ENCODE peak calls at places on chromosomes 6 and 20, in nine cellular contexts. One of them, this sample, is unnamed.

GRCh38 chr6:22598386-22598785 is 29.0 kb downstream of the HDGFL1 start:
- DNase-seq in prostate gland: no peak
- DNase-seq in adrenal gland: no peak
- DNase-seq in H1: no peak
- DNase-seq in spleen: no peak
- DNase-seq in tibial nerve: no peak
- DNase-seq in heart left ventricle: peak
- DNase-seq in ovary: no peak
- DNase-seq in breast epithelium: no peak
- DNase-seq in this sample: no peak

GRCh38 chr6:170174771-170175643 is 115.9 kb downstream of the DLL1 start:
- DNase-seq in prostate gland: peak
- DNase-seq in spleen: peak
- DNase-seq in H1: peak
- DNase-seq in tibial nerve: no peak
- DNase-seq in breast epithelium: peak
- DNase-seq in heart left ventricle: no peak
- DNase-seq in adrenal gland: peak
- DNase-seq in ovary: peak
- DNase-seq in this sample: peak

GRCh38 chr20:64109831-64110391 is 2.5 kb upstream of the NPBWR2 start:
- DNase-seq in H1: peak
- DNase-seq in tibial nerve: no peak
- DNase-seq in adrenal gland: no peak
- DNase-seq in heart left ventricle: peak
- DNase-seq in breast epithelium: peak
- DNase-seq in prostate gland: no peak
- DNase-seq in spleen: no peak
- DNase-seq in ovary: no peak
- DNase-seq in this sample: no peak

GRCh38 chr20:53737404-53738038 is 143.9 kb upstream of the ZNF217 start:
- DNase-seq in tibial nerve: no peak
- DNase-seq in adrenal gland: no peak
- DNase-seq in ovary: no peak
- DNase-seq in prostate gland: no peak
- DNase-seq in breast epithelium: no peak
- DNase-seq in heart left ventricle: no peak
- DNase-seq in spleen: no peak
- DNase-seq in H1: no peak
- DNase-seq in this sample: no peak

GRCh38 chr6:103707596-103708325 is 1152.0 kb downstream of the HACE1 start:
- DNase-seq in H1: no peak
- DNase-seq in ovary: no peak
- DNase-seq in tibial nerve: no peak
- DNase-seq in breast epithelium: no peak
- DNase-seq in heart left ventricle: no peak
- DNase-seq in spleen: no peak
- DNase-seq in adrenal gland: no peak
- DNase-seq in prostate gland: no peak
- DNase-seq in this sample: no peak

GRCh38 chr6:129105035-129105434 is 222.1 kb downstream of the LAMA2 start:
- DNase-seq in spleen: no peak
- DNase-seq in H1: no peak
- DNase-seq in tibial nerve: no peak
- DNase-seq in ovary: no peak
- DNase-seq in breast epithelium: no peak
- DNase-seq in prostate gland: no peak
- DNase-seq in adrenal gland: no peak
- DNase-seq in heart left ventricle: no peak
- DNase-seq in this sample: no peak

GRCh38 chr6:33276864-33277662 is at the start of gene B3GALT4:
- DNase-seq in ovary: peak
- DNase-seq in spleen: peak
- DNase-seq in heart left ventricle: peak
- DNase-seq in H1: peak
- DNase-seq in prostate gland: peak
- DNase-seq in breast epithelium: peak
- DNase-seq in adrenal gland: peak
- DNase-seq in tibial nerve: peak
- DNase-seq in this sample: peak

GRCh38 chr6:157981132-157981394 is 600 bp upstream of the SYNJ2 start:
- DNase-seq in ovary: no peak
- DNase-seq in breast epithelium: no peak
- DNase-seq in H1: no peak
- DNase-seq in spleen: no peak
- DNase-seq in prostate gland: no peak
- DNase-seq in heart left ventricle: peak
- DNase-seq in adrenal gland: no peak
- DNase-seq in tibial nerve: no peak
- DNase-seq in this sample: no peak

GRCh38 chr6:17964633-17965032 is 22.8 kb downstream of the KIF13A start:
- DNase-seq in tibial nerve: no peak
- DNase-seq in heart left ventricle: no peak
- DNase-seq in adrenal gland: no peak
- DNase-seq in prostate gland: no peak
- DNase-seq in breast epithelium: no peak
- DNase-seq in H1: no peak
- DNase-seq in spleen: no peak
- DNase-seq in ovary: no peak
- DNase-seq in this sample: no peak

GRCh38 chr6:170090561-170090960 is 200.3 kb downstream of the DLL1 start:
- DNase-seq in adrenal gland: no peak
- DNase-seq in heart left ventricle: peak
- DNase-seq in H1: no peak
- DNase-seq in prostate gland: no peak
- DNase-seq in spleen: peak
- DNase-seq in breast epithelium: no peak
- DNase-seq in ovary: no peak
- DNase-seq in tibial nerve: no peak
- DNase-seq in this sample: no peak

GRCh38 chr20:40948352-40949267 is 80.0 kb upstream of the TOP1 start:
- DNase-seq in ovary: no peak
- DNase-seq in prostate gland: no peak
- DNase-seq in spleen: no peak
- DNase-seq in heart left ventricle: no peak
- DNase-seq in breast epithelium: no peak
- DNase-seq in tibial nerve: no peak
- DNase-seq in H1: no peak
- DNase-seq in adrenal gland: no peak
- DNase-seq in this sample: no peak

GRCh38 chr6:168088161-168089106 is 9.4 kb upstream of the FRMD1 start:
- DNase-seq in H1: no peak
- DNase-seq in spleen: peak
- DNase-seq in adrenal gland: peak
- DNase-seq in breast epithelium: no peak
- DNase-seq in heart left ventricle: peak
- DNase-seq in tibial nerve: peak
- DNase-seq in ovary: peak
- DNase-seq in prostate gland: no peak
- DNase-seq in this sample: no peak

GRCh38 chr6:327538-328183 is 35.4 kb downstream of the DUSP22 start:
- DNase-seq in spleen: no peak
- DNase-seq in tibial nerve: no peak
- DNase-seq in breast epithelium: no peak
- DNase-seq in H1: no peak
- DNase-seq in prostate gland: no peak
- DNase-seq in ovary: no peak
- DNase-seq in adrenal gland: no peak
- DNase-seq in heart left ventricle: no peak
- DNase-seq in this sample: no peak

GRCh38 chr6:3340891-3341290 is 82.1 kb downstream of the PSMG4 start:
- DNase-seq in H1: no peak
- DNase-seq in breast epithelium: no peak
- DNase-seq in heart left ventricle: no peak
- DNase-seq in prostate gland: no peak
- DNase-seq in tibial nerve: no peak
- DNase-seq in adrenal gland: no peak
- DNase-seq in ovary: no peak
- DNase-seq in spleen: no peak
- DNase-seq in this sample: no peak

GRCh38 chr20:33401922-33402369 is 627 bp upstream of the CDK5RAP1 start:
- DNase-seq in tibial nerve: no peak
- DNase-seq in heart left ventricle: no peak
- DNase-seq in prostate gland: no peak
- DNase-seq in ovary: no peak
- DNase-seq in adrenal gland: no peak
- DNase-seq in breast epithelium: no peak
- DNase-seq in spleen: no peak
- DNase-seq in H1: no peak
- DNase-seq in this sample: no peak

GRCh38 chr6:115838763-115839401 is 221.8 kb downstream of the FRK start:
- DNase-seq in tibial nerve: peak
- DNase-seq in heart left ventricle: no peak
- DNase-seq in breast epithelium: no peak
- DNase-seq in ovary: no peak
- DNase-seq in prostate gland: no peak
- DNase-seq in H1: peak
- DNase-seq in spleen: no peak
- DNase-seq in adrenal gland: peak
- DNase-seq in this sample: no peak

GRCh38 chr20:38094373-38094775 is 60.8 kb downstream of the RPRD1B start:
- DNase-seq in prostate gland: no peak
- DNase-seq in heart left ventricle: peak
- DNase-seq in adrenal gland: peak
- DNase-seq in H1: no peak
- DNase-seq in breast epithelium: no peak
- DNase-seq in spleen: no peak
- DNase-seq in ovary: no peak
- DNase-seq in tibial nerve: peak
- DNase-seq in this sample: peak

GRCh38 chr6:146892613-146893401 is 294.0 kb downstream of the ADGB start:
- DNase-seq in breast epithelium: no peak
- DNase-seq in adrenal gland: no peak
- DNase-seq in H1: no peak
- DNase-seq in ovary: no peak
- DNase-seq in prostate gland: no peak
- DNase-seq in heart left ventricle: no peak
- DNase-seq in tibial nerve: no peak
- DNase-seq in spleen: no peak
- DNase-seq in this sample: no peak
- TF ChIP-seq POLR2A in breast epithelium: no peak
- TF ChIP-seq POLR2A in adrenal gland: no peak
- TF ChIP-seq POLR2A in H1: no peak
- TF ChIP-seq POLR2A in ovary: no peak
- TF ChIP-seq POLR2A in prostate gland: no peak
- TF ChIP-seq POLR2A in heart left ventricle: no peak
- TF ChIP-seq POLR2A in tibial nerve: no peak
- TF ChIP-seq POLR2A in spleen: no peak
- TF ChIP-seq POLR2A in this sample: no peak

DNA sequence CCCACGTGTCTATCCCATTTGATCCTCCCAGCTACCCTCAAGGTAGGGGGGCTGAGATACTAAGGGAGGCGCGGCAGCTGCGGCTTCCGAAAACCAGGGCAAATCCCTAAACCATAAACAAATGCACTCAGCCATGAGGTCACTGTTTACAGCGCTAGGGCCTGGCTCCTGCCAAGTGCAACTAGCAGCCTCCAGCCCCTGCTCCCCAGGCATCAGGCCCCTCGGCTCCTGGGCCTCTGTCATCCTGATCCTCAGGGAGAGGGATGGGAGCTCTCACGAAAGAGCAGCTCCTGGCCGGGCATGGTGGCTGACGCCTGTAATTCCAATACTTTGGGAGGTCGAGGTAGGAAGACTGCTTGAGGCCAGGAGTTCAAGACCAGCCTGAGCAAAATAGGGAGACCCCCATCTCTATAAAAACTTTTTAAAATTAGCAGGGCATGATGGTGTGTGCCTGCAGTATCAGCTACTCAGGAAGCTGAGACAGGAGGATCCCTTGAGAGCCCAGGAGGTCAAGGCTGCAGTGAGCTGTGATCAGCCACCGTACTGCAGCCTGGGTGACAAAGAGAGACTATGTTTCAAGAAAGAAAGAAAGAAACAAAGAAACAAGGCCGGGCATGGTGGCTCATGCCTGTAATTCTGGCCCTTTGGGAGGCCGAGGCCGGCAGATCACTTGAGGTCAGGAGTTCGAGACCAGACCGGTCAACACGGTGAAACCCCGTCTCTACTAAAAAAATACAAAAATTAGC is 42.5 kb upstream of the TLDC2 start:
- DNase-seq in spleen: no peak
- DNase-seq in tibial nerve: no peak
- DNase-seq in prostate gland: no peak
- DNase-seq in breast epithelium: no peak
- DNase-seq in heart left ventricle: no peak
- DNase-seq in adrenal gland: no peak
- DNase-seq in ovary: peak
- DNase-seq in H1: no peak
- DNase-seq in this sample: no peak
- H3K27ac ChIP-seq in spleen: peak
- H3K27ac ChIP-seq in tibial nerve: peak
- H3K27ac ChIP-seq in prostate gland: peak
- H3K27ac ChIP-seq in breast epithelium: peak
- H3K27ac ChIP-seq in heart left ventricle: peak
- H3K27ac ChIP-seq in adrenal gland: peak
- H3K27ac ChIP-seq in ovary: peak
- H3K27ac ChIP-seq in H1: no peak
- H3K27ac ChIP-seq in this sample: peak

GRCh38 chr20:46090095-46090388 is 280 bp upstream of the NCOA5 start:
- DNase-seq in tibial nerve: no peak
- DNase-seq in ovary: no peak
- DNase-seq in heart left ventricle: no peak
- DNase-seq in spleen: no peak
- DNase-seq in adrenal gland: no peak
- DNase-seq in H1: no peak
- DNase-seq in prostate gland: no peak
- DNase-seq in breast epithelium: no peak
- DNase-seq in this sample: no peak
- TF ChIP-seq POLR2A in tibial nerve: no peak
- TF ChIP-seq POLR2A in ovary: no peak
- TF ChIP-seq POLR2A in heart left ventricle: no peak
- TF ChIP-seq POLR2A in spleen: no peak
- TF ChIP-seq POLR2A in adrenal gland: no peak
- TF ChIP-seq POLR2A in H1: no peak
- TF ChIP-seq POLR2A in prostate gland: no peak
- TF ChIP-seq POLR2A in breast epithelium: no peak
- TF ChIP-seq POLR2A in this sample: no peak

DNA sequence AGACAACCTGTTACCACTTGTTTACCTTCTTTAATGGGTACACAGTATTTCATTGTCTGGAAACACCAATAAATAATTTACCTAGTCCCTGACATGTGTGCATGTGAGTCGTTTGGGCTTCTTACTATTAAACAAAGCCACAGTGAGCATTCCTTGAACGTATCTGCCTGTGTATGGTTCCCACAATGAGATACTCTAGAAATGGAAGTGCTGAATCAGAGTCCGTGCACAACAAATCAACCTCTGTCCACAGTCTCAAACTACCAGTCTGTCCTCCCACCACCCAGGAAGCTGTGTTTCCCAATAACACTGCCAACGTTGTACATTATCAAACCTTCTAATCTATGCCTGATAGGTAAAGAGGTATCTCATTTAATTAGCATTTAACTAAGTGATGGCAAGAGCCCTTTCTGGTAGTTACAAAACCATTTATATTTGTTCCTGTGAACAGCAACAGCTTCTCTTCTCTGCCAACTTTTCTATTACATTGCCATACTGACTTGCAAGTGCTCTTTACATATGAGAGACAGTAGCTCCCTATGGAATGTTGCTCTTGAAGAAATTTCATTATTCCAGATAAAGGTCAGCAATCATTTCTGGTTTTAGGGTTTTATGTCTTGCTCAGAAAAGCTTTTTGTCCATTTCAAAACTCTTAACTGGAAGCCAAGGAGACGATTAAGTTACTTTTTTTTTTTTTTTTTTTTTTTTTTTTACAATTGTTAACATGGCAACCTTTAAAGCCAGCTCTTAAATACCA is 14.7 kb downstream of the JAG1 start:
- DNase-seq in adrenal gland: no peak
- DNase-seq in tibial nerve: no peak
- DNase-seq in spleen: no peak
- DNase-seq in prostate gland: no peak
- DNase-seq in H1: no peak
- DNase-seq in ovary: no peak
- DNase-seq in heart left ventricle: peak
- DNase-seq in breast epithelium: no peak
- DNase-seq in this sample: no peak
- H3K27ac ChIP-seq in adrenal gland: no peak
- H3K27ac ChIP-seq in tibial nerve: no peak
- H3K27ac ChIP-seq in spleen: no peak
- H3K27ac ChIP-seq in prostate gland: peak
- H3K27ac ChIP-seq in H1: no peak
- H3K27ac ChIP-seq in ovary: no peak
- H3K27ac ChIP-seq in heart left ventricle: no peak
- H3K27ac ChIP-seq in breast epithelium: peak
- H3K27ac ChIP-seq in this sample: no peak